ENCODE peak calls at places on chromosomes 6 and 20, in six cellular contexts. Z is ovary, Q is AG09309, G is ascending aorta, I is psoas muscle, M is BE2C. D is an unnamed sample.

GRCh38 chr6:41523957-41524633 is 22.1 kb upstream of the FOXP4 start:
- DNase-seq in Z (no peak), M (no peak), G (no peak), Q (no peak), I (no peak), D (no peak)

GRCh38 chr6:42819803-42820508 is 38.1 kb downstream of the BICRAL start:
- DNase-seq in Z (no peak), I (no peak), G (no peak), M (peak), Q (no peak), D (no peak)

GRCh38 chr6:15698474-15698873 is 35.6 kb upstream of the DTNBP1 start:
- DNase-seq in I (no peak), M (no peak), G (no peak), Z (no peak), Q (no peak), D (no peak)

GRCh38 chr20:37898301-37899104 is 4.4 kb upstream of the VSTM2L start:
- DNase-seq in Z (no peak), I (no peak), Q (no peak), G (no peak), M (no peak), D (no peak)

GRCh38 chr6:160974304-160974771 is 17.2 kb upstream of the MAP3K4 start:
- DNase-seq in Z (peak), G (peak), M (no peak), I (peak), Q (peak), D (no peak)

GRCh38 chr6:43749461-43749860 is 20.6 kb upstream of the VEGFA start:
- DNase-seq in Q (no peak), G (no peak), M (no peak), I (no peak), Z (no peak), D (no peak)

GRCh38 chr20:7798176-7798575 is 142.1 kb downstream of the HAO1 start:
- DNase-seq in I (no peak), Q (no peak), Z (no peak), M (no peak), G (no peak), D (no peak)

GRCh38 chr6:22328499-22328898 is 31.7 kb upstream of the PRL start:
- DNase-seq in Q (no peak), G (no peak), I (no peak), Z (no peak), M (no peak), D (no peak)

GRCh38 chr20:39967806-39968205 is 721.2 kb downstream of the MAFB start:
- DNase-seq in G (no peak), Q (no peak), M (no peak), I (no peak), Z (no peak), D (no peak)

GRCh38 chr6:163780993-163781392 is 366.5 kb downstream of the QKI start:
- DNase-seq in M (peak), G (no peak), I (peak), Q (no peak), Z (peak), D (peak)

GRCh38 chr20:7113577-7114466 is 346.3 kb downstream of the BMP2 start:
- DNase-seq in G (no peak), M (peak), I (no peak), Q (no peak), Z (no peak), D (peak)

GRCh38 chr6:14661188-14661587 is 543.6 kb downstream of the CD83 start:
- DNase-seq in M (no peak), G (no peak), Z (no peak), Q (no peak), I (no peak), D (no peak)

GRCh38 chr6:72787521-72788031 is 165.7 kb downstream of the KCNQ5 start:
- DNase-seq in G (no peak), I (peak), M (peak), Q (peak), Z (no peak), D (no peak)

GRCh38 chr6:101747711-101748110 is 354.2 kb downstream of the GRIK2 start:
- DNase-seq in Q (no peak), G (no peak), M (no peak), I (no peak), Z (no peak), D (no peak)

GRCh38 chr20:38985603-38986170 is 23.5 kb downstream of the DHX35 start:
- DNase-seq in I (no peak), Z (no peak), G (no peak), M (no peak), Q (peak), D (no peak)

GRCh38 chr20:5990946-5991345 is 40.5 kb downstream of the MCM8 start:
- DNase-seq in Q (no peak), Z (no peak), G (no peak), M (no peak), I (no peak), D (no peak)

GRCh38 chr6:39466664-39467063 is 144.2 kb upstream of the KCNK16 start:
- DNase-seq in M (no peak), G (no peak), Z (no peak), Q (no peak), I (no peak), D (no peak)

GRCh38 chr20:38034108-38034649 is 633 bp downstream of the RPRD1B start:
- DNase-seq in M (no peak), I (no peak), Z (no peak), Q (no peak), G (no peak), D (no peak)

GRCh38 chr6:18585032-18585573 is 198.0 kb downstream of the RNF144B start:
- DNase-seq in G (no peak), Q (peak), Z (no peak), M (peak), I (peak), D (no peak)

GRCh38 chr20:19858972-19859371 is 100.9 kb downstream of the RIN2 start:
- DNase-seq in G (no peak), Q (peak), I (peak), M (no peak), Z (no peak), D (no peak)

GRCh38 chr20:41734506-41734945 is 116.3 kb upstream of the CHD6 start:
- DNase-seq in Q (no peak), G (no peak), I (no peak), Z (no peak), M (peak), D (peak)

GRCh38 chr20:63896136-63896890 is 1.4 kb downstream of the DNAJC5 start:
- DNase-seq in M (no peak), Z (peak), Q (no peak), I (peak), G (peak), D (no peak)

GRCh38 chr20:25052255-25053206 is 5.4 kb downstream of the ACSS1 start:
- DNase-seq in M (no peak), Q (no peak), Z (no peak), G (peak), I (peak), D (no peak)

GRCh38 chr20:51077601-51078000 is 54.7 kb upstream of the KCNG1 start:
- DNase-seq in Q (no peak), G (no peak), M (no peak), Z (no peak), I (no peak), D (no peak)

GRCh38 chr20:688809-689208 is 13.2 kb upstream of the SCRT2 start:
- DNase-seq in G (no peak), Q (no peak), Z (no peak), M (no peak), I (no peak), D (peak)

GRCh38 chr20:19205999-19206398 is 6.4 kb upstream of the SLC24A3 start:
- DNase-seq in Q (no peak), I (peak), Z (peak), G (peak), M (peak), D (peak)

GRCh38 chr20:926646-927045 is 10.5 kb upstream of the ANGPT4 start:
- DNase-seq in M (no peak), Z (no peak), I (no peak), G (no peak), Q (no peak), D (no peak)

GRCh38 chr20:63318391-63319163 is 25.6 kb downstream of the COL20A1 start:
- DNase-seq in Q (no peak), M (peak), I (peak), Z (peak), G (peak), D (peak)

GRCh38 chr6:84581494-84582259 is 182.7 kb downstream of the TBX18 start:
- DNase-seq in Z (no peak), Q (peak), I (no peak), G (no peak), M (no peak), D (no peak)

GRCh38 chr6:107787589-107787960 is 36.5 kb downstream of the SCML4 start:
- DNase-seq in I (no peak), Z (no peak), G (no peak), Q (no peak), M (no peak), D (no peak)

GRCh38 chr6:170086639-170087420 is 204.0 kb downstream of the DLL1 start:
- DNase-seq in M (no peak), Z (peak), Q (no peak), I (peak), G (peak), D (no peak)

GRCh38 chr6:162852810-162853577 is 125.2 kb downstream of the PACRG start:
- DNase-seq in M (no peak), Q (no peak), G (no peak), Z (no peak), I (no peak), D (no peak)

GRCh38 chr20:20548527-20549266 is 163.7 kb downstream of the RALGAPA2 start:
- DNase-seq in G (no peak), I (no peak), M (no peak), Q (no peak), Z (no peak), D (no peak)

GRCh38 chr6:143538374-143538773 is 26.9 kb upstream of the FUCA2 start:
- DNase-seq in M (no peak), I (no peak), Q (no peak), G (no peak), Z (no peak), D (no peak)

GRCh38 chr6:89675949-89676753 is 37.6 kb upstream of the LYRM2 start:
- DNase-seq in Z (no peak), I (no peak), Q (no peak), M (no peak), G (no peak), D (no peak)

GRCh38 chr6:129842881-129843409 is 18.2 kb downstream of the TMEM244 start:
- DNase-seq in M (no peak), Q (no peak), I (no peak), Z (no peak), G (no peak), D (no peak)

GRCh38 chr6:56550307-56550706 is 92.4 kb downstream of the DST start:
- DNase-seq in I (no peak), M (no peak), Z (no peak), G (no peak), Q (no peak), D (no peak)

DNA sequence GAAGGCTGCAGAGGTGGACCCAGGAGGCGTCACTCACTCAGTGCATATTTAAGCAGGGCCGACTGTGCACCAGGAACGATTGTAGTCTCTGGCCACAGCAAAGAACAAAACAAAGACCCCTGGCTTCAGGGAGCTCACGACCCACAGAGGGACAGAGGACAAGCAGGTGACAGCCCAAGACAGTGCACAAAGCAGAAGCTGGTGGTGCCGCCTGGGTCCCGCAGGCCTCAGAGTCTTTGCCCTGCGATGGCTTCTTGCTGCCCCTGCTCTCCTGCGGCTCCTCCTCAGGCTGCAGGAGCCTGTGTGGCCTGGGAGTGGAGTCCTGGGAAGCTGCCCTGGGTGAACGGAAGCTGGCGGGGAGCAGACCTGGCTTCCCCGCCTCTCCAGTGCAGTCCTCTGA is 300.0 kb downstream of the PREX1 start:
- DNase-seq in Z (no peak), M (no peak), Q (no peak), I (no peak), G (no peak), D (no peak)
- TF ChIP-seq CTCF in Z (no peak), M (no peak), Q (no peak), I (no peak), G (no peak), D (no peak)

GRCh38 chr6:137543114-137543513 is 48.9 kb upstream of the OLIG3 start:
- DNase-seq in Q (no peak), I (no peak), G (no peak), M (no peak), Z (no peak), D (no peak)
- TF ChIP-seq CTCF in Q (no peak), I (no peak), G (no peak), M (no peak), Z (no peak), D (no peak)

DNA sequence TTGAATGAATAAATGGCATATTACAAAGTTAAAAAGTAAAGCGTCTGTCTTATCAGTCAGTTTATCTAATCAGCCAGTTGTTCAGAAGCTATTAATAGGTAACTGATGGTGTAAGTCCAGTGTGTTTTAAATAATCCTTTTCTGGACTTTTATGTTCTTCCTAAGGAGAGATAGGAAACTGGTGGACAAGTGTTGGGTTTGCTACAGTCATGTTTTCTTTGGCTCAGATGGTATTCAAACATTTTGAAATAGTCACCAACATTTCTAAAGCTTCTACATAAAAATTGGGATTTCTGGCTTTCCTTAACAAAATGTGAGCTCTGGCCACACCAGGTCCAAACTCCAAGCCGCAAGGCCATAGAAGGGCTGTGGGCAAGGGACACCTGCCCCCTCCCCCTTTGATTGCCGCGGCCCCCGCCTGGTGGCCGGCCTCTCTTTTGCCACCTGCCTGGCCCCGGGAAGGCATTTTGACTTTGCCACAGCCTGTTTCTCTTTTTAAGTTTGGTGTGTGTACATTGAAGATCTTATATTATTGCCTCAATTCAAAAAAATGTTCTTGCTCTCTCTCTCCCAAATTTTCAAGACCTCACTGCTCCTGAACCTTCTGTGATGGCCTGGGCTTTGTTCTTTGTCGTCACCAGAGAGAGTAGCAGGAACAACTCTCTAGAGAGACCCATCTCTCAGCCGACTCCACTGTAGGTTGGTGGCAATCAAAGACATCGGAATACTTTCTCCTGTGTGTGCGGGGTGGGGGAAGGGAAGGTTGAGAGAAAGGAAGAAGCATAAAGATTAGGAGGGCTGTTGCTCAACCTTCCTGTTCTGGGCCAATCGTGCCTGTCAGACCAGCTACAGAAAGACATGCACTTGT is 84.0 kb upstream of the ZNF217 start:
- DNase-seq in Z (no peak), M (peak), G (peak), Q (peak), I (no peak), D (peak)
- TF ChIP-seq CTCF in Z (no peak), M (no peak), G (no peak), Q (no peak), I (no peak), D (no peak)

GRCh38 chr6:149046164-149046821 is 271.2 kb upstream of the TAB2 start:
- DNase-seq in G (no peak), M (no peak), Q (no peak), Z (no peak), I (no peak), D (no peak)

GRCh38 chr6:149044394-149044965 is 273.0 kb upstream of the TAB2 start:
- DNase-seq in Q (peak), G (no peak), M (no peak), Z (no peak), I (no peak), D (no peak)

GRCh38 chr6:149045404-149045803 is 272.1 kb upstream of the TAB2 start:
- DNase-seq in Z (no peak), I (no peak), Q (no peak), M (no peak), G (no peak), D (no peak)

GRCh38 chr6:149041953-149042352 is 275.6 kb upstream of the TAB2 start:
- DNase-seq in I (no peak), Q (no peak), Z (no peak), M (no peak), G (no peak), D (no peak)

GRCh38 chr6:149043476-149044130 is 273.9 kb upstream of the TAB2 start:
- DNase-seq in I (no peak), Q (no peak), Z (no peak), M (peak), G (no peak), D (peak)
- TF ChIP-seq CTCF in I (no peak), Q (peak), Z (no peak), M (peak), G (no peak), D (peak)

D was measured in glutamatergic neuron.